ENCODE peak calls at places on chromosomes 5 and 9, in four cellular contexts. One of them, this sample, is unnamed.

GRCh38 chr9:117720555-117720954 is 16.4 kb downstream of the TLR4 start:
- DNase-seq in body of pancreas: no peak
- DNase-seq in esophagus squamous epithelium: no peak
- DNase-seq in BJ: peak
- DNase-seq in this sample: no peak

GRCh38 chr5:121199238-121199999 is 652.3 kb upstream of the FTMT start:
- DNase-seq in esophagus squamous epithelium: no peak
- DNase-seq in body of pancreas: no peak
- DNase-seq in BJ: no peak
- DNase-seq in this sample: peak

GRCh38 chr9:14585730-14586473 is 107.3 kb downstream of the ZDHHC21 start:
- DNase-seq in body of pancreas: no peak
- DNase-seq in esophagus squamous epithelium: no peak
- DNase-seq in BJ: no peak
- DNase-seq in this sample: no peak

GRCh38 chr9:118316831-118317230 is 612.6 kb downstream of the TLR4 start:
- DNase-seq in BJ: no peak
- DNase-seq in esophagus squamous epithelium: no peak
- DNase-seq in body of pancreas: no peak
- DNase-seq in this sample: no peak

GRCh38 chr5:166624573-166624972 is 1666.9 kb upstream of the WWC1 start:
- DNase-seq in body of pancreas: no peak
- DNase-seq in BJ: no peak
- DNase-seq in esophagus squamous epithelium: no peak
- DNase-seq in this sample: no peak

GRCh38 chr5:56918054-56918453 is 8.7 kb downstream of the SETD9 start:
- DNase-seq in body of pancreas: no peak
- DNase-seq in esophagus squamous epithelium: no peak
- DNase-seq in BJ: no peak
- DNase-seq in this sample: no peak

GRCh38 chr5:116696356-116696755 is 121.7 kb upstream of the SEMA6A start:
- DNase-seq in esophagus squamous epithelium: no peak
- DNase-seq in BJ: no peak
- DNase-seq in body of pancreas: no peak
- DNase-seq in this sample: no peak

GRCh38 chr9:116066221-116066620 is 87.4 kb upstream of the PAPPA start:
- DNase-seq in esophagus squamous epithelium: no peak
- DNase-seq in body of pancreas: no peak
- DNase-seq in BJ: no peak
- DNase-seq in this sample: no peak

GRCh38 chr5:90398726-90399125 is 10.8 kb downstream of the CETN3 start:
- DNase-seq in esophagus squamous epithelium: no peak
- DNase-seq in body of pancreas: no peak
- DNase-seq in BJ: no peak
- DNase-seq in this sample: no peak

GRCh38 chr5:95760291-95761191 is 29.4 kb downstream of the RHOBTB3 start:
- DNase-seq in esophagus squamous epithelium: no peak
- DNase-seq in body of pancreas: no peak
- DNase-seq in BJ: peak
- DNase-seq in this sample: peak

GRCh38 chr5:1564182-1564748 is 40.5 kb upstream of the LPCAT1 start:
- DNase-seq in esophagus squamous epithelium: no peak
- DNase-seq in body of pancreas: no peak
- DNase-seq in BJ: no peak
- DNase-seq in this sample: no peak

GRCh38 chr5:112216140-112216539 is 202.9 kb downstream of the EPB41L4A start:
- DNase-seq in body of pancreas: no peak
- DNase-seq in BJ: no peak
- DNase-seq in esophagus squamous epithelium: no peak
- DNase-seq in this sample: no peak

GRCh38 chr5:157903117-157903450 is 44.1 kb upstream of the CLINT1 start:
- DNase-seq in body of pancreas: no peak
- DNase-seq in BJ: no peak
- DNase-seq in esophagus squamous epithelium: no peak
- DNase-seq in this sample: no peak

GRCh38 chr5:23440703-23441102 is 66.7 kb upstream of the PRDM9 start:
- DNase-seq in esophagus squamous epithelium: no peak
- DNase-seq in body of pancreas: no peak
- DNase-seq in BJ: no peak
- DNase-seq in this sample: no peak

GRCh38 chr5:107425541-107426031 is 245.2 kb downstream of the EFNA5 start:
- DNase-seq in BJ: peak
- DNase-seq in body of pancreas: no peak
- DNase-seq in esophagus squamous epithelium: no peak
- DNase-seq in this sample: peak

GRCh38 chr9:99253772-99254431 is 31.8 kb downstream of the SEC61B start:
- DNase-seq in BJ: no peak
- DNase-seq in esophagus squamous epithelium: no peak
- DNase-seq in body of pancreas: no peak
- DNase-seq in this sample: no peak

GRCh38 chr9:6354072-6354686 is 26.0 kb downstream of the TPD52L3 start:
- DNase-seq in body of pancreas: no peak
- DNase-seq in esophagus squamous epithelium: no peak
- DNase-seq in BJ: peak
- DNase-seq in this sample: peak

GRCh38 chr5:7320641-7321170 is 75.2 kb upstream of the ADCY2 start:
- DNase-seq in esophagus squamous epithelium: no peak
- DNase-seq in BJ: no peak
- DNase-seq in body of pancreas: no peak
- DNase-seq in this sample: no peak

GRCh38 chr5:57989378-57989777 is 470.5 kb downstream of the PLK2 start:
- DNase-seq in esophagus squamous epithelium: no peak
- DNase-seq in BJ: no peak
- DNase-seq in body of pancreas: no peak
- DNase-seq in this sample: no peak

GRCh38 chr9:75201480-75202209 is 113.3 kb downstream of the OSTF1 start:
- DNase-seq in esophagus squamous epithelium: no peak
- DNase-seq in BJ: no peak
- DNase-seq in body of pancreas: no peak
- DNase-seq in this sample: no peak

GRCh38 chr9:75197521-75197920 is 109.2 kb downstream of the OSTF1 start:
- DNase-seq in esophagus squamous epithelium: no peak
- DNase-seq in BJ: no peak
- DNase-seq in body of pancreas: no peak
- DNase-seq in this sample: no peak

GRCh38 chr9:75200892-75201470 is 112.7 kb downstream of the OSTF1 start:
- DNase-seq in body of pancreas: no peak
- DNase-seq in BJ: no peak
- DNase-seq in esophagus squamous epithelium: no peak
- DNase-seq in this sample: no peak

GRCh38 chr9:75198436-75198835 is 110.1 kb downstream of the OSTF1 start:
- DNase-seq in BJ: no peak
- DNase-seq in esophagus squamous epithelium: no peak
- DNase-seq in body of pancreas: no peak
- DNase-seq in this sample: no peak
- TF ChIP-seq CTCF in BJ: peak
- TF ChIP-seq CTCF in esophagus squamous epithelium: no peak
- TF ChIP-seq CTCF in body of pancreas: no peak
- TF ChIP-seq CTCF in this sample: peak

DNA sequence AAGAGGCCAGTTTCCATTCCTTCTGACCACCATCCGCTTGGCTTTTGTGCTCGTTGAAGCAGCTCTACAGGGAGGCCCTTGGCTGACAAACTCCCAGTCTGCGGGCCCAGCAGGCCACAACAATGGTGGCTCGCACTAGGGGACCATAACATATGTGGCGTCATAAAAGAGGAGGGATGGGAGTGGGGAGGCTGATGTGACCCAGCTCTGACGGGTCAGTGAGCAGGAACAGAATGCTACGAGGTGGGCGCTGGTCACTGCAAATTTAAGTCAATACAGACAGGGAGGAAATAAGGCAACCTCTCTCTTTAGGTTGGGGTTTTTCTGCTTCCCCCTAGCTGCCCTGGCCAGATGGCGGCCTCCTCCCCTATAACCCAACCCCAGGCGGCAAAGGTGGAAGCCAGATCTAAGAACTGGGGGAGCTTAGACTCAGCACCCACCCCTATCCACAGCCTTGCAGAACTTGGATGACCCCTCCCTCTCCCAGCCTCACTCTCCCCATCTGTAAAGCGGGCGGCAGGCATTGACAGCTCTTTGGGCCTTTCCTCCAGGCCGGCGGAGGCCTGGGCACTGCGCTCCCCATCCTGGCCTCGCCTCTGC is 778 bp downstream of the FRRS1L start:
- DNase-seq in esophagus squamous epithelium: no peak
- DNase-seq in BJ: no peak
- DNase-seq in body of pancreas: no peak
- DNase-seq in this sample: no peak
- H3K4me3 ChIP-seq in esophagus squamous epithelium: no peak
- H3K4me3 ChIP-seq in BJ: no peak
- H3K4me3 ChIP-seq in body of pancreas: no peak
- H3K4me3 ChIP-seq in this sample: no peak

DNA sequence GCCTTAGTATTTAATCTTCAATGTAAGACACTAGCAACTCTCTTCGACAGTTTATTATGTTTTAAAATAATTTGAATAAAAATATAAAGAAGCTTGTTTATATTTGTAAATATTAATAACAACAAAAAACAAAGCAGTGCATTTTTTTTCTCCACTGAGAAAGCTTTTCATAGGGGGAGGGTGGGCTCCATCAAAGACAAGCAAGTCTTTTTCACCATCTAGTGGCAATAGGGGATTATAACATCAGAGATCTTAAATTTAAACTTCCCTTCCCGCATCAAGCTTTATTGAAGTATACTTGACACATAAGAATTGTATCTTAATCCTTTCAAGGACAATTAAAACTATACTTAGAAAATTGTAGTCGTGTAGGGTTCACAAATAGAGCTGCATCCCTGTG is 9.3 kb upstream of the OR13F1 start:
- DNase-seq in body of pancreas: no peak
- DNase-seq in esophagus squamous epithelium: no peak
- DNase-seq in BJ: no peak
- DNase-seq in this sample: no peak
- TF ChIP-seq CTCF in body of pancreas: no peak
- TF ChIP-seq CTCF in esophagus squamous epithelium: no peak
- TF ChIP-seq CTCF in BJ: no peak
- TF ChIP-seq CTCF in this sample: no peak

GRCh38 chr9:134455951-134456739 is 129.9 kb downstream of the RXRA start:
- DNase-seq in esophagus squamous epithelium: peak
- DNase-seq in BJ: peak
- DNase-seq in body of pancreas: peak
- DNase-seq in this sample: peak
- H3K4me3 ChIP-seq in esophagus squamous epithelium: peak
- H3K4me3 ChIP-seq in BJ: peak
- H3K4me3 ChIP-seq in body of pancreas: no peak
- H3K4me3 ChIP-seq in this sample: no peak

GRCh38 chr5:52605317-52605991 is 182.3 kb upstream of the ITGA1 start:
- DNase-seq in esophagus squamous epithelium: no peak
- DNase-seq in BJ: no peak
- DNase-seq in body of pancreas: no peak
- DNase-seq in this sample: no peak

GRCh38 chr5:52607425-52607824 is 180.3 kb upstream of the ITGA1 start:
- DNase-seq in esophagus squamous epithelium: no peak
- DNase-seq in body of pancreas: no peak
- DNase-seq in BJ: no peak
- DNase-seq in this sample: no peak

GRCh38 chr5:52605992-52606321 is 181.8 kb upstream of the ITGA1 start:
- DNase-seq in body of pancreas: no peak
- DNase-seq in BJ: no peak
- DNase-seq in esophagus squamous epithelium: no peak
- DNase-seq in this sample: no peak

GRCh38 chr5:52603742-52604141 is 184.0 kb upstream of the ITGA1 start:
- DNase-seq in BJ: no peak
- DNase-seq in esophagus squamous epithelium: no peak
- DNase-seq in body of pancreas: no peak
- DNase-seq in this sample: no peak

DNA sequence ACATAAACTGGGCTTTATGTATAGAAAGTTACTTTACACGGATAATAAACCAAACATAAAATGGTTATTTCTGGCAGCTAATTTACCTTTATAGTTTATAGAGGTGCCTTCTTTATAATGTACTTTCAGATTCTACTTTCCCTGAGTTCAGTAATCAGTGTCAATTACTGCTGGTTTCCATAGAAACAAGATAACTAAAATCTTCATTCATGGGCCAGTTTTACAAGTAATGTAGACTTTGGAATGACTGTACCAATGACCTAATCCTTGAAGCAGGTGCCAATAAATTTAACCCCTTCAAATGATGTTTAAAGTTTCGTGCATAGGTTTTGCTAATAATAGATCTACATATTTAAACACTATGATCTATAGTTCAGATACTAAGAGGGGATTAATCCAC is 183.6 kb upstream of the ITGA1 start:
- DNase-seq in BJ: no peak
- DNase-seq in esophagus squamous epithelium: no peak
- DNase-seq in body of pancreas: no peak
- DNase-seq in this sample: no peak
- TF ChIP-seq CTCF in BJ: no peak
- TF ChIP-seq CTCF in esophagus squamous epithelium: no peak
- TF ChIP-seq CTCF in body of pancreas: no peak
- TF ChIP-seq CTCF in this sample: no peak

GRCh38 chr5:38258319-38259061 is at the start of gene EGFLAM:
- DNase-seq in body of pancreas: peak
- DNase-seq in esophagus squamous epithelium: no peak
- DNase-seq in BJ: no peak
- DNase-seq in this sample: no peak

GRCh38 chr5:38258037-38258318 is 381 bp upstream of the EGFLAM start:
- DNase-seq in BJ: no peak
- DNase-seq in esophagus squamous epithelium: no peak
- DNase-seq in body of pancreas: no peak
- DNase-seq in this sample: no peak

GRCh38 chr5:38263983-38264382 is 5.6 kb downstream of the EGFLAM start:
- DNase-seq in BJ: no peak
- DNase-seq in esophagus squamous epithelium: no peak
- DNase-seq in body of pancreas: no peak
- DNase-seq in this sample: no peak

GRCh38 chr5:38257236-38258036 is 923 bp upstream of the EGFLAM start:
- DNase-seq in BJ: no peak
- DNase-seq in body of pancreas: no peak
- DNase-seq in esophagus squamous epithelium: no peak
- DNase-seq in this sample: no peak

GRCh38 chr5:38259062-38259857 is 901 bp downstream of the EGFLAM start:
- DNase-seq in body of pancreas: no peak
- DNase-seq in BJ: no peak
- DNase-seq in esophagus squamous epithelium: no peak
- DNase-seq in this sample: no peak
- H3K4me3 ChIP-seq in body of pancreas: no peak
- H3K4me3 ChIP-seq in BJ: no peak
- H3K4me3 ChIP-seq in esophagus squamous epithelium: peak
- H3K4me3 ChIP-seq in this sample: no peak

GRCh38 chr9:131008909-131009618 is at the start of gene LAMC3:
- DNase-seq in esophagus squamous epithelium: no peak
- DNase-seq in body of pancreas: no peak
- DNase-seq in BJ: no peak
- DNase-seq in this sample: no peak
- TF ChIP-seq CTCF in esophagus squamous epithelium: no peak
- TF ChIP-seq CTCF in body of pancreas: no peak
- TF ChIP-seq CTCF in BJ: peak
- TF ChIP-seq CTCF in this sample: peak

GRCh38 chr5:129419292-129419691 is 40.8 kb upstream of the ADAMTS19 start:
- DNase-seq in body of pancreas: no peak
- DNase-seq in esophagus squamous epithelium: no peak
- DNase-seq in BJ: no peak
- DNase-seq in this sample: no peak
- H3K4me3 ChIP-seq in body of pancreas: no peak
- H3K4me3 ChIP-seq in esophagus squamous epithelium: no peak
- H3K4me3 ChIP-seq in BJ: no peak
- H3K4me3 ChIP-seq in this sample: no peak

This sample was measured in AG04450.